ENCODE peak calls at places on chromosomes 7 and 10, in six cellular contexts. J, S, Q, V, A and R are unnamed samples.

GRCh38 chr7:143345428-143345900 is 17.0 kb downstream of the FAM131B start:
- DNase-seq in J (peak), S (peak), Q (peak), V (no peak), A (peak), R (no peak)

GRCh38 chr10:79400567-79401004 is 44.8 kb downstream of the ZCCHC24 start:
- DNase-seq in J (peak), S (peak), Q (peak), V (peak), A (peak), R (no peak)

GRCh38 chr10:87503892-87504291 is 801 bp upstream of the MINPP1 start:
- DNase-seq in J (no peak), S (peak), Q (no peak), V (no peak), A (no peak), R (no peak)

GRCh38 chr10:26486985-26487850 is 49.1 kb downstream of the APBB1IP start:
- DNase-seq in J (peak), S (no peak), Q (no peak), V (no peak), A (peak), R (peak)

GRCh38 chr7:14207154-14207553 is 217.7 kb upstream of the ETV1 start:
- DNase-seq in J (no peak), S (no peak), Q (no peak), V (no peak), A (no peak), R (no peak)

GRCh38 chr10:8873310-8873709 is 818.8 kb downstream of the GATA3 start:
- DNase-seq in J (no peak), S (no peak), Q (no peak), V (no peak), A (no peak), R (no peak)

GRCh38 chr10:29392376-29393021 is 103.6 kb downstream of the LYZL1 start:
- DNase-seq in J (peak), S (peak), Q (no peak), V (peak), A (no peak), R (no peak)

GRCh38 chr7:2607122-2607912 is 24.5 kb upstream of the TTYH3 start:
- DNase-seq in J (no peak), S (no peak), Q (peak), V (no peak), A (no peak), R (no peak)

GRCh38 chr7:38679419-38679818 is 48.2 kb upstream of the AMPH start:
- DNase-seq in J (no peak), S (no peak), Q (no peak), V (no peak), A (no peak), R (no peak)

GRCh38 chr10:69861251-69862240 is 59.8 kb downstream of the COL13A1 start:
- DNase-seq in J (no peak), S (no peak), Q (no peak), V (peak), A (peak), R (peak)

GRCh38 chr7:20744913-20745587 is 41.6 kb downstream of the SP8 start:
- DNase-seq in J (no peak), S (no peak), Q (no peak), V (no peak), A (peak), R (no peak)

GRCh38 chr7:85474234-85474633 is 287.4 kb upstream of the SEMA3D start:
- DNase-seq in J (no peak), S (no peak), Q (no peak), V (no peak), A (no peak), R (no peak)

GRCh38 chr10:71395621-71396020 is 1.1 kb upstream of the CDH23 start:
- DNase-seq in J (no peak), S (no peak), Q (no peak), V (no peak), A (no peak), R (no peak)

GRCh38 chr10:132925614-132926013 is 16.8 kb downstream of the CFAP46 start:
- DNase-seq in J (no peak), S (no peak), Q (peak), V (no peak), A (no peak), R (no peak)

GRCh38 chr7:18499407-18500197 is 4.1 kb downstream of the HDAC9 start:
- DNase-seq in J (no peak), S (no peak), Q (peak), V (peak), A (no peak), R (no peak)

GRCh38 chr10:97765201-97765600 is 6.6 kb downstream of the SFRP5 start:
- DNase-seq in J (no peak), S (no peak), Q (no peak), V (peak), A (no peak), R (no peak)

GRCh38 chr7:8724080-8724718 is 290.8 kb downstream of the NXPH1 start:
- DNase-seq in J (peak), S (peak), Q (no peak), V (peak), A (no peak), R (no peak)

GRCh38 chr10:124524991-124525653 is 63.5 kb downstream of the LHPP start:
- DNase-seq in J (no peak), S (no peak), Q (peak), V (no peak), A (no peak), R (no peak)

GRCh38 chr7:16762177-16762576 is 8.6 kb downstream of the TSPAN13 start:
- DNase-seq in J (no peak), S (no peak), Q (no peak), V (no peak), A (no peak), R (no peak)

GRCh38 chr7:104998040-104998752 is 15.8 kb upstream of the KMT2E start:
- DNase-seq in J (no peak), S (no peak), Q (no peak), V (no peak), A (no peak), R (no peak)

GRCh38 chr10:43906470-43906869 is 257.8 kb upstream of the ZNF32 start:
- DNase-seq in J (no peak), S (no peak), Q (no peak), V (no peak), A (no peak), R (no peak)

GRCh38 chr7:43764807-43765491 is 6.5 kb downstream of the BLVRA start:
- DNase-seq in J (no peak), S (no peak), Q (no peak), V (no peak), A (no peak), R (no peak)

GRCh38 chr10:106515206-106515790 is 649.2 kb downstream of the SORCS1 start:
- DNase-seq in J (no peak), S (peak), Q (no peak), V (no peak), A (no peak), R (peak)

GRCh38 chr7:151351967-151352366 is 10.4 kb downstream of the NUB1 start:
- DNase-seq in J (peak), S (no peak), Q (no peak), V (peak), A (no peak), R (no peak)

GRCh38 chr10:31754803-31755624 is 173.6 kb downstream of the ARHGAP12 start:
- DNase-seq in J (no peak), S (peak), Q (no peak), V (no peak), A (no peak), R (no peak)

GRCh38 chr7:41889472-41889871 is 186.6 kb upstream of the INHBA start:
- DNase-seq in J (no peak), S (no peak), Q (no peak), V (no peak), A (no peak), R (no peak)

GRCh38 chr10:86944031-86944419 is 13.4 kb downstream of the MMRN2 start:
- DNase-seq in J (no peak), S (no peak), Q (no peak), V (no peak), A (no peak), R (no peak)

GRCh38 chr7:131937868-131938267 is 381.4 kb upstream of the PODXL start:
- DNase-seq in J (no peak), S (no peak), Q (no peak), V (no peak), A (no peak), R (no peak)

GRCh38 chr10:43407576-43408330 is 1.2 kb downstream of the HNRNPF start:
- DNase-seq in J (peak), S (peak), Q (peak), V (peak), A (peak), R (peak)

GRCh38 chr10:50653142-50653541 is 29.4 kb upstream of the SGMS1 start:
- DNase-seq in J (peak), S (no peak), Q (no peak), V (peak), A (peak), R (peak)

GRCh38 chr7:82443044-82443800 is at the start of gene CACNA2D1:
- DNase-seq in J (peak), S (peak), Q (peak), V (no peak), A (no peak), R (no peak)

GRCh38 chr10:122257041-122257440 is 14.1 kb upstream of the BTBD16 start:
- DNase-seq in J (no peak), S (no peak), Q (no peak), V (no peak), A (no peak), R (no peak)

GRCh38 chr7:19376591-19376990 is 231.4 kb upstream of the FERD3L start:
- DNase-seq in J (no peak), S (no peak), Q (no peak), V (no peak), A (no peak), R (no peak)

GRCh38 chr7:158821173-158822021 is 7.9 kb downstream of the ESYT2 start:
- DNase-seq in J (no peak), S (no peak), Q (no peak), V (no peak), A (peak), R (no peak)

GRCh38 chr10:67788028-67788886 is 49.7 kb downstream of the DNAJC12 start:
- DNase-seq in J (peak), S (peak), Q (peak), V (peak), A (peak), R (no peak)

GRCh38 chr10:67784584-67784983 is 53.4 kb downstream of the DNAJC12 start:
- DNase-seq in J (no peak), S (no peak), Q (no peak), V (no peak), A (no peak), R (no peak)

GRCh38 chr10:67782556-67782955 is 55.4 kb downstream of the DNAJC12 start:
- DNase-seq in J (no peak), S (no peak), Q (no peak), V (no peak), A (no peak), R (no peak)

GRCh38 chr10:67783576-67784294 is 54.3 kb downstream of the DNAJC12 start:
- DNase-seq in J (no peak), S (no peak), Q (no peak), V (peak), A (no peak), R (no peak)

GRCh38 chr10:67785098-67785497 is 52.9 kb downstream of the DNAJC12 start:
- DNase-seq in J (no peak), S (no peak), Q (no peak), V (no peak), A (no peak), R (no peak)
- TF ChIP-seq CTCF in J (no peak), S (no peak), Q (no peak), V (no peak), A (no peak), R (no peak)

GRCh38 chr7:98400538-98401427 is at the start of gene BAIAP2L1:
- DNase-seq in J (peak), S (peak), Q (peak), V (peak), A (peak), R (peak)
- TF ChIP-seq CTCF in J (peak), S (peak), Q (peak), V (peak), A (peak), R (peak)

DNA sequence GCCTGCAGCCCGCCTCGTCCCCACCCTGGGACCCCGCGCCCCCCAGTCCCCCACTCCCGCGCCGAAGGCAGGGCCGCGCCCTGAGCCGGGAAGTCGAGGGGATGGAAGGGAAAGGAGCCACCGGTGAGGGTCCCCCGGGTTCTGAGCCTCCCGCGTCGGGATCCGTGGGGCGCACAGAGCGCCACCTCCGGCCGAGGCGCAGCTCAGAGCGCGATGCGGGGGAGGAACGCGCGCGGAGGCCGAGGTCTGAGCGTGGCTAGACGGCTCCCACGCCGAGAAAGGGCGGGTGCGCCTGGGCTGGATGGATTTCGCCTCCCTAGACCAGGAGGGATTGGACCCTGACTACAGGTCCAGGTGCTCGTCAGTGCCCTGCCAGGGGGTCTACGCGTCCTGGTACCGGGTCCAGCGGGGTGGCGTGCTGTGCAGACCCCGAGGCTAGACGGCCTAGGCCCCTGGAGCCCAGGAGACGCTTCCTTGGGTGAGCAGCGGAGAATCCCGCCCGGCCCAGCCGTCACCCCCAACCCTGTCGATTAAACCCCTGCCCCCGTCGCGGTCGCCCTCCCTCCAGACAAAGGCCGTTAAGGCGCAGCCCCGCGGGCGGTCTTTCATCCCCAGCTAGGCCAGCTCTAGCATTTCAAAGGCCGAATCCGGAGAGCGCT is 986 bp upstream of the PDGFA start:
- DNase-seq in J (no peak), S (peak), Q (no peak), V (no peak), A (no peak), R (no peak)
- TF ChIP-seq CTCF in J (peak), S (peak), Q (no peak), V (no peak), A (no peak), R (peak)

DNA sequence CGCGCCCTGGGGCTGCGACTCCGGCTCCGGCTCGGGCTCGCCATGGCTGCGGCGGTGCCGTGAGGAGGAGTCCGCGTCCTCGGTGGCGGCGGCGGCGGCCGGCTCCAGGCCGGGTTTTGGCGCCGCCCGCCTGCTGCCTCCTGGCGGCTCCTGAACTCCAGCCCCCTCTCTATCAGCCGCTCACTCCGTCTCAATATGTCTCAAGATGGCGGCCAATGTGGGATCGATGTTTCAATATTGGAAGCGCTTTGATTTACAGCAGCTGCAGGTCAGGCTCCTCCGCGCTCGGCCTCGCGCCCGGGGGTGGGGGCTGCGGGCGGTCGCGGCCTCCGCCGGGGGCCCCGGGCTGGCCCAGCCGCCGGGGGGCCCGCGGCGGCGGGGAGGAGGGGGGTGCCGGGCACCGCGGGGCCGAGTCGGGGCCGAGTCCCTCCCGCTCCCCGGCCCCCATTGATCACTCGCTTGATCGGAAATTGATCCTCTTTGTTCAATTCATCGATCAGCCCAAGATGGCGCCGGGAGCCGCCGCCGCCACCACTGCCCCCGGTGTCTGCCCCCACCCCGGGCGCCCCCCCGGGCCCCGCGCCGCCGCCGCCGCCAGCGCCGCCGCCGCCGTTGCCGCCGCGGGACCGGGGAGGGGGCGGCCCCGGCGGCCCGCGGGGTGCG is 1.5 kb upstream of the CUX1 start:
- DNase-seq in J (peak), S (peak), Q (peak), V (peak), A (peak), R (peak)
- TF ChIP-seq CTCF in J (peak), S (no peak), Q (peak), V (no peak), A (no peak), R (no peak)

DNA sequence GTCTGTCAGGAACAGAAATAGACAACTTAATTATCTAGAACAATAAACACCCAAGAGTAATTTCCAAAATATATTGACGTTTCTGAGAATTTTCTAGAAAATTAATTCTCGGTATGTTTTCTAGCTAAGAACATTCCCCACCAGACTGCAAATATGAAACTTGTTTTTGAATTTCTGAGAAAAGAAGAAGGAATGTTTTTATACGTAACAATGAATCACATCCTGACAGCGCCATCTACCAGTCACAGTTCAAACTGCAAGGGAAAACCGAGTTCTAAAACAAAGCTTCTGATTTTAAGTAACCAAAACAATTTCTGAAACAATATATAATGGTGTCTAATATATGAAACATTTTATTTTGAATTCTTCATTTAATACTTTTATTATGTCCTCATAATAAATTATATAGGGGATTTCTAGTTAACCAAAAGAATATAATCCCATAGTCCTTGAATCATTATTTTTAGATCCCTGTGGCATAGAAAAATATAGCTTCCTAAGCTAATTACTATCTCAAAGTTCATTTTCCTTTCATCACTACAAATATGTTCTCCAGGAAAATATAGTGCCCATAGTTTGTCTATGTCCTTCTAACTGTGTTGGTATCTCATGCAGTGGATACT is 34.5 kb upstream of the MEOX2 start:
- DNase-seq in J (peak), S (peak), Q (no peak), V (peak), A (peak), R (peak)
- TF ChIP-seq CTCF in J (peak), S (peak), Q (peak), V (peak), A (peak), R (peak)

GRCh38 chr10:11535376-11535959 is 76.0 kb downstream of the USP6NL start:
- DNase-seq in J (no peak), S (peak), Q (no peak), V (peak), A (no peak), R (no peak)

GRCh38 chr10:11530806-11531205 is 80.6 kb downstream of the USP6NL start:
- DNase-seq in J (no peak), S (no peak), Q (no peak), V (peak), A (no peak), R (no peak)

GRCh38 chr10:11536256-11536655 is 75.2 kb downstream of the USP6NL start:
- DNase-seq in J (no peak), S (no peak), Q (no peak), V (no peak), A (no peak), R (no peak)

GRCh38 chr10:11532329-11532728 is 79.1 kb downstream of the USP6NL start:
- DNase-seq in J (no peak), S (peak), Q (no peak), V (peak), A (no peak), R (no peak)

GRCh38 chr10:11533328-11533781 is 78.1 kb downstream of the USP6NL start:
- DNase-seq in J (no peak), S (peak), Q (no peak), V (peak), A (no peak), R (peak)
- TF ChIP-seq CTCF in J (no peak), S (peak), Q (peak), V (peak), A (peak), R (peak)

GRCh38 chr10:60565492-60565891 is 175.8 kb upstream of the ANK3 start:
- DNase-seq in J (no peak), S (no peak), Q (no peak), V (no peak), A (no peak), R (no peak)
- TF ChIP-seq CTCF in J (no peak), S (no peak), Q (no peak), V (no peak), A (no peak), R (no peak)

DNA sequence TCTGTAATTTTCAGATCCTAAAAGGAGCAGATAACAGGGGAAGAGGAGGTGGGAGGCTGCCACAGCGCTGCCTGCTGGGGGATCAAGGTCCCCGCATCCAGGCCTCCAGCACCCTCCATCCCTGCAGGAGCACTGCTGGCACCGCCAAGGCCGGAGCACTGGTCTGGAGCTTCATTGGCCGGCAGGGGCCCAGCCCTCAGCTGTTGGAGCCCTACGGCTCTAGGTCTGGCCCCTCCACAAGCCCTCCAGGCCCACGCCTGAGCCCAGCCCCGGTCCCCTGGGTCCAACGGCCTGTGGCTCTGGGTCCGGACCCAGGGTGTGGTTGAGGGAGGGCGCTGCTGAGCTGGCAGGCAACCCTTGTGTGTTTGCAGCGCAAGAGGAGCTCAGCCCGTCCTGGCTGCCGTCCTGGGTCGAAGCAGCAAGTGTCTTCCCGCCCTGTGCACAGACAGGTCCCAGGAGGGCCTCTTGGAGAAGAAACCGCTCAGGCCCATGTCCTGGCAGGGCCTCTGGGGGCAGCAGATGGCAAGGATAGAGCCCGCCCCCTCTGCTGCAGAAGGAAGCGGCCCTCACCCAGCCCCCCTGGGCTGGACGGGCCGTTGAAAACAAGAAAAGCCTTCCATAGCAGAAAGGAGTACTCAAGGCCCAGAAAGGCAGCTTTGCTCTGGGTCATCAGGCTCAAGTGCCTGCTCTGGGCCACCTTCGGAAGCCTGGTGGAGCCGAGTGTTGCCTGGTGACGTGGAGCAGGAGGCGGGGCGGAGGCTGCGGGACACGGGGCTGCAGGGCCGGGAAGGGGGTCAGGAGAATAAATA is 54.3 kb upstream of the TNRC18 start:
- DNase-seq in J (no peak), S (peak), Q (peak), V (no peak), A (no peak), R (no peak)
- TF ChIP-seq CTCF in J (no peak), S (peak), Q (peak), V (no peak), A (peak), R (peak)

GRCh38 chr7:142188846-142189245 is 69.0 kb downstream of the PRSS58 start:
- DNase-seq in J (no peak), S (no peak), Q (no peak), V (peak), A (peak), R (no peak)
- TF ChIP-seq CTCF in J (no peak), S (peak), Q (no peak), V (peak), A (peak), R (no peak)